ENCODE peak calls at places on chromosomes 12 and 14, in nine cellular contexts. M is activated B cell treated with CpG ODN at 0.5 μM for 24 hours; Z is H4; H is stimulated activated naive CD4-positive, alpha-beta T cell; D is AG08396; C is breast epithelium; L is stimulated activated CD8-positive, alpha-beta memory T cell treated with anti-CD3 and anti-CD28 coated beads, Interleukin-12 subunit alpha, Interleukin-12 subunit beta, amount 100 ng/mL, for 1 hour; F is B cell; P is stimulated activated CD4-positive, alpha-beta T cell treated with anti-CD3 and anti-CD28 coated beads, Interleukin-4, amount 100 ng/mL, for 4 hours. N is an unnamed sample.

GRCh38 chr14:101088395-101088667 is 184.8 kb upstream of the RTL1 start:
- DNase-seq in M (no peak), Z (no peak), H (no peak), D (no peak), C (no peak), L (no peak), F (no peak), P (no peak), N (no peak)

GRCh38 chr14:102831163-102831804 is 54.0 kb downstream of the TRAF3 start:
- DNase-seq in M (no peak), Z (no peak), H (no peak), D (no peak), C (no peak), L (no peak), F (no peak), P (no peak), N (peak; percentile 25)

GRCh38 chr12:49698619-49699545 is 8.3 kb downstream of the FMNL3 start:
- DNase-seq in M (peak; percentile 57), Z (no peak), H (no peak), D (peak; percentile 45), C (no peak), L (no peak), F (peak; percentile 73), P (peak; percentile 35), N (no peak)

GRCh38 chr14:30888480-30889243 is 14.3 kb downstream of the COCH start:
- DNase-seq in M (no peak), Z (no peak), H (no peak), D (no peak), C (no peak), L (no peak), F (no peak), P (no peak), N (no peak)

GRCh38 chr12:74111688-74112360 is 425.8 kb upstream of the ATXN7L3B start:
- DNase-seq in M (no peak), Z (peak; percentile 15), H (no peak), D (no peak), C (no peak), L (no peak), F (no peak), P (no peak), N (no peak)

GRCh38 chr14:99125616-99126431 is 146.2 kb downstream of the BCL11B start:
- DNase-seq in M (no peak), Z (no peak), H (no peak), D (no peak), C (peak; percentile 8), L (no peak), F (no peak), P (no peak), N (no peak)

GRCh38 chr12:107537464-107538119 is 148.0 kb upstream of the PWP1 start:
- DNase-seq in M (no peak), Z (no peak), H (no peak), D (no peak), C (no peak), L (no peak), F (no peak), P (no peak), N (no peak)

GRCh38 chr12:22577667-22578066 is 33.3 kb upstream of the C2CD5 start:
- DNase-seq in M (no peak), Z (no peak), H (no peak), D (no peak), C (no peak), L (no peak), F (no peak), P (no peak), N (no peak)

GRCh38 chr14:55684956-55685584 is 105.1 kb downstream of the KTN1 start:
- DNase-seq in M (no peak), Z (no peak), H (no peak), D (peak; percentile 21), C (no peak), L (no peak), F (no peak), P (no peak), N (no peak)

GRCh38 chr14:95033851-95034622 is 123.3 kb downstream of the DICER1 start:
- DNase-seq in M (no peak), Z (no peak), H (no peak), D (no peak), C (no peak), L (no peak), F (no peak), P (no peak), N (no peak)

GRCh38 chr12:49342914-49343731 is 3.6 kb upstream of the DNAJC22 start:
- DNase-seq in M (no peak), Z (no peak), H (no peak), D (peak; percentile 42), C (no peak), L (no peak), F (no peak), P (peak; percentile 72), N (no peak)

GRCh38 chr14:105840266-105841021 is 314.1 kb downstream of the TMEM121 start:
- DNase-seq in M (no peak), Z (no peak), H (no peak), D (no peak), C (no peak), L (no peak), F (no peak), P (no peak), N (no peak)

GRCh38 chr12:57614178-57614947 is 3.1 kb downstream of the ARHGEF25 start:
- DNase-seq in M (peak; percentile 36), Z (no peak), H (no peak), D (peak; percentile 76), C (no peak), L (no peak), F (peak; percentile 73), P (no peak), N (peak; percentile 10)

GRCh38 chr12:69383074-69383473 is 23.5 kb downstream of the YEATS4 start:
- DNase-seq in M (no peak), Z (no peak), H (no peak), D (no peak), C (no peak), L (no peak), F (no peak), P (no peak), N (no peak)

GRCh38 chr12:4825139-4825858 is 84.4 kb upstream of the KCNA1 start:
- DNase-seq in M (no peak), Z (no peak), H (no peak), D (no peak), C (no peak), L (no peak), F (no peak), P (no peak), N (no peak)

GRCh38 chr12:132046561-132046960 is 96.8 kb downstream of the EP400 start:
- DNase-seq in M (no peak), Z (no peak), H (no peak), D (peak; percentile 94), C (no peak), L (no peak), F (no peak), P (no peak), N (no peak)

GRCh38 chr14:101889366-101889765 is 75.0 kb upstream of the DYNC1H1 start:
- DNase-seq in M (no peak), Z (no peak), H (no peak), D (no peak), C (no peak), L (no peak), F (no peak), P (no peak), N (no peak)

GRCh38 chr12:85278598-85279448 is 1.2 kb upstream of the ALX1 start:
- DNase-seq in M (no peak), Z (no peak), H (no peak), D (no peak), C (no peak), L (no peak), F (no peak), P (no peak), N (no peak)

GRCh38 chr12:109739747-109740693 is 26.4 kb downstream of the FAM222A start:
- DNase-seq in M (peak; percentile 6), Z (no peak), H (no peak), D (no peak), C (no peak), L (no peak), F (no peak), P (no peak), N (no peak)

GRCh38 chr12:28827841-28828240 is 321.2 kb upstream of the FAR2 start:
- DNase-seq in M (no peak), Z (no peak), H (no peak), D (no peak), C (no peak), L (no peak), F (no peak), P (no peak), N (no peak)

GRCh38 chr12:1800646-1801284 is 19.6 kb upstream of the LRTM2 start:
- DNase-seq in M (peak; percentile 48), Z (no peak), H (no peak), D (peak; percentile 60), C (no peak), L (no peak), F (peak; percentile 42), P (no peak), N (no peak)

GRCh38 chr12:58981961-58982360 is 61.7 kb upstream of the LRIG3 start:
- DNase-seq in M (no peak), Z (no peak), H (no peak), D (no peak), C (no peak), L (no peak), F (no peak), P (no peak), N (no peak)

GRCh38 chr12:131688131-131688844 is 22.6 kb upstream of the SFSWAP start:
- DNase-seq in M (no peak), Z (no peak), H (no peak), D (no peak), C (no peak), L (no peak), F (no peak), P (no peak), N (no peak)

GRCh38 chr12:74890237-74890599 is 319.4 kb downstream of the KCNC2 start:
- DNase-seq in M (no peak), Z (peak; percentile 79), H (no peak), D (peak; percentile 64), C (no peak), L (no peak), F (no peak), P (no peak), N (no peak)

GRCh38 chr14:54676822-54677708 is 110.1 kb downstream of the SAMD4A start:
- DNase-seq in M (no peak), Z (peak; percentile 89), H (no peak), D (peak; percentile 71), C (no peak), L (no peak), F (no peak), P (no peak), N (no peak)

GRCh38 chr12:32312049-32312670 is 87.2 kb upstream of the FGD4 start:
- DNase-seq in M (no peak), Z (peak; percentile 70), H (no peak), D (peak; percentile 43), C (no peak), L (no peak), F (peak; percentile 57), P (no peak), N (no peak)

GRCh38 chr14:95692109-95692508 is 5.9 kb downstream of the TCL1B start:
- DNase-seq in M (no peak), Z (no peak), H (no peak), D (no peak), C (no peak), L (no peak), F (no peak), P (no peak), N (no peak)

GRCh38 chr12:127728285-127728684 is 538.7 kb upstream of the TMEM132C start:
- DNase-seq in M (no peak), Z (no peak), H (no peak), D (peak; percentile 17), C (no peak), L (no peak), F (no peak), P (no peak), N (no peak)

GRCh38 chr12:49644620-49644994 is 21.2 kb downstream of the PRPF40B start:
- DNase-seq in M (peak; percentile 71), Z (peak; percentile 46), H (peak; percentile 78), D (peak; percentile 91), C (peak; percentile 78), L (peak; percentile 71), F (peak; percentile 90), P (peak; percentile 78), N (peak; percentile 75)

GRCh38 chr12:48873096-48873495 is 7.4 kb upstream of the RND1 start:
- DNase-seq in M (no peak), Z (no peak), H (no peak), D (no peak), C (no peak), L (no peak), F (no peak), P (no peak), N (no peak)

GRCh38 chr12:69732088-69732487 is 6.6 kb upstream of the RAB3IP start:
- DNase-seq in M (no peak), Z (peak; percentile 15), H (no peak), D (no peak), C (no peak), L (no peak), F (no peak), P (no peak), N (no peak)

N was measured in hypothalamus.